ENCODE peak calls at places on chromosomes 4 and X, in six cellular contexts. Q is lung, W is left ventricle myocardium inferior, E is fibroblast of mammary gland, D is mesothelial cell of epicardium, B is nephron progenitor cell. K is an unnamed sample.

GRCh38 chr4:26873391-26874026 is 12.9 kb downstream of the STIM2 start:
- DNase-seq in E (no peak), B (no peak), W (no peak), D (no peak), Q (no peak), K (peak)

GRCh38 chr4:18020145-18020670 is 1.3 kb downstream of the LCORL start:
- DNase-seq in Q (no peak), B (peak), E (peak), W (no peak), D (no peak), K (peak)

GRCh38 chr4:24949970-24950369 is 37.1 kb upstream of the CCDC149 start:
- DNase-seq in Q (no peak), W (no peak), B (no peak), D (no peak), E (no peak), K (no peak)

GRCh38 chrX:139206914-139207313 is 323.6 kb upstream of the F9 start:
- DNase-seq in B (no peak), Q (no peak), D (no peak), E (no peak), W (no peak), K (no peak)

GRCh38 chrX:105695451-105695850 is 126.9 kb upstream of the NRK start:
- DNase-seq in E (peak), D (no peak), W (no peak), Q (no peak), B (no peak), K (no peak)

GRCh38 chr4:7876096-7876993 is 63.3 kb downstream of the AFAP1 start:
- DNase-seq in B (peak), W (no peak), Q (no peak), E (peak), D (no peak), K (no peak)

GRCh38 chr4:53932784-53933183 is 131.6 kb downstream of the CHIC2 start:
- DNase-seq in D (no peak), B (no peak), E (peak), Q (no peak), W (no peak), K (no peak)

GRCh38 chr4:52869196-52869595 is 7.1 kb downstream of the RASL11B start:
- DNase-seq in W (peak), B (peak), D (no peak), Q (no peak), E (peak), K (no peak)

GRCh38 chr4:144259285-144259684 is 118.8 kb upstream of the GYPA start:
- DNase-seq in B (no peak), D (no peak), Q (no peak), W (no peak), E (no peak), K (no peak)

GRCh38 chr4:77618383-77619241 is 13.0 kb downstream of the CXCL13 start:
- DNase-seq in E (peak), B (peak), D (peak), W (peak), Q (peak), K (peak)

GRCh38 chr4:129218355-129218754 is 122.4 kb downstream of the C4orf33 start:
- DNase-seq in Q (no peak), D (no peak), B (peak), E (peak), W (no peak), K (no peak)

GRCh38 chr4:121484633-121485032 is 103.8 kb upstream of the QRFPR start:
- DNase-seq in W (no peak), Q (no peak), D (no peak), B (peak), E (peak), K (peak)

GRCh38 chrX:316351-317325 is 2.0 kb downstream of the GTPBP6 start:
- DNase-seq in D (no peak), W (no peak), E (no peak), B (no peak), Q (no peak), K (no peak)
- TF ChIP-seq CTCF in D (no peak), W (no peak), E (no peak), B (no peak), Q (no peak), K (no peak)

GRCh38 chr4:20301161-20301560 is 49.5 kb downstream of the SLIT2 start:
- DNase-seq in W (no peak), B (no peak), E (no peak), D (no peak), Q (no peak), K (no peak)

GRCh38 chr4:20297800-20298199 is 46.1 kb downstream of the SLIT2 start:
- DNase-seq in E (no peak), W (no peak), B (no peak), D (no peak), Q (no peak), K (no peak)

GRCh38 chr4:20298986-20299385 is 47.3 kb downstream of the SLIT2 start:
- DNase-seq in B (no peak), W (no peak), D (no peak), E (peak), Q (no peak), K (no peak)

GRCh38 chr4:20297246-20297645 is 45.5 kb downstream of the SLIT2 start:
- DNase-seq in E (peak), W (no peak), B (no peak), Q (no peak), D (no peak), K (no peak)

GRCh38 chr4:20299515-20299914 is 47.8 kb downstream of the SLIT2 start:
- DNase-seq in Q (no peak), E (peak), W (no peak), B (peak), D (no peak), K (no peak)
- TF ChIP-seq CTCF in Q (no peak), E (peak), W (peak), B (peak), D (peak), K (peak)

GRCh38 chr4:111127842-111128241 is 505.0 kb upstream of the PITX2 start:
- DNase-seq in W (no peak), B (no peak), E (no peak), Q (no peak), D (no peak), K (no peak)
- TF ChIP-seq CTCF in W (no peak), B (no peak), E (no peak), Q (no peak), D (no peak), K (no peak)

GRCh38 chrX:110444996-110445395 is 86.3 kb downstream of the RTL9 start:
- DNase-seq in E (no peak), B (no peak), Q (no peak), W (no peak), D (no peak), K (no peak)

GRCh38 chrX:110448459-110448858 is 89.8 kb downstream of the RTL9 start:
- DNase-seq in W (no peak), E (no peak), D (no peak), Q (no peak), B (peak), K (no peak)

GRCh38 chrX:110440016-110440805 is 81.6 kb downstream of the RTL9 start:
- DNase-seq in E (no peak), D (no peak), B (peak), Q (no peak), W (no peak), K (no peak)

GRCh38 chrX:110437686-110438085 is 79.0 kb downstream of the RTL9 start:
- DNase-seq in B (no peak), Q (no peak), E (no peak), D (no peak), W (no peak), K (no peak)

GRCh38 chrX:110442631-110443030 is 84.0 kb downstream of the RTL9 start:
- DNase-seq in B (peak), Q (no peak), D (no peak), W (no peak), E (peak), K (no peak)
- TF ChIP-seq CTCF in B (peak), Q (no peak), D (peak), W (no peak), E (peak), K (no peak)

GRCh38 chr4:111632752-111633151 is 512.5 kb upstream of the FAM241A start:
- DNase-seq in B (no peak), W (no peak), E (peak), Q (no peak), D (no peak), K (no peak)

GRCh38 chr4:111631157-111631999 is 513.9 kb upstream of the FAM241A start:
- DNase-seq in Q (no peak), E (peak), D (no peak), W (no peak), B (no peak), K (no peak)

GRCh38 chr4:111633663-111634266 is 511.5 kb upstream of the FAM241A start:
- DNase-seq in B (no peak), E (no peak), Q (no peak), D (no peak), W (no peak), K (no peak)

GRCh38 chr4:111628437-111628836 is 516.8 kb upstream of the FAM241A start:
- DNase-seq in B (no peak), W (no peak), Q (no peak), E (no peak), D (no peak), K (no peak)

GRCh38 chr4:111630705-111631104 is 514.5 kb upstream of the FAM241A start:
- DNase-seq in Q (no peak), E (peak), B (no peak), D (no peak), W (no peak), K (no peak)
- TF ChIP-seq CTCF in Q (peak), E (peak), B (peak), D (peak), W (peak), K (peak)

DNA sequence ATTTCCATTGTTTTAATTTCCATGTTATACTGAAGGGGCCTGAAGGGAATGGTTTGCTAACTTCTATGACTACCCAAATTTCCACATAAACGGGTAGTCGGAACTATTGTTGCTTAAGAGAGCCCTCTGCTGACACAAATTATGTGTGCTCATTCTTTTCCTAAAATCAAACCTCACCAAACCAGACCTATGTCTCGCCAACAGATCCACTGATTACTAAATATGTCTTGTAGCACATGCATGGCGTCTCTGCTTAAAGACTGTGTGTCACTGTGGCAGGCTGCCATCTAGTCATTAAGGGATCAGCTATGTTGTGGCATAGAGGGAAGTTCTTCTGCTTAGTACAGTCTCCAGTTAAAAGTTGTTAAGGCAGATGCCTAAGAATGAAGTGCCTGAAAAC is 25.1 kb downstream of the PIR start:
- DNase-seq in W (no peak), E (peak), B (no peak), Q (no peak), D (no peak), K (peak)
- TF ChIP-seq CTCF in W (peak), E (peak), B (peak), Q (peak), D (peak), K (peak)

K was measured in GM10248.